ENCODE peak calls at places on chromosome X, in four cellular contexts. H is brain microvascular endothelial cell, Z is omental fat pad, P is AG08396. X is an unnamed sample.

GRCh38 chrX:132940727-132941162 is 17.7 kb downstream of the HS6ST2 start:
- DNase-seq in H (no peak), Z (no peak), P (no peak), X (no peak)

GRCh38 chrX:11641368-11641767 is 24.4 kb downstream of the ARHGAP6 start:
- DNase-seq in H (no peak), Z (no peak), P (no peak), X (no peak)

GRCh38 chrX:2445662-2446623 is 54.8 kb downstream of the DHRSX start:
- DNase-seq in H (no peak), Z (no peak), P (no peak), X (no peak)

GRCh38 chrX:132031867-132032266 is 8.8 kb downstream of the STK26 start:
- DNase-seq in H (no peak), Z (no peak), P (no peak), X (no peak)

GRCh38 chrX:123807825-123808416 is 51.9 kb upstream of the XIAP start:
- DNase-seq in H (no peak), Z (no peak), P (no peak), X (no peak)

GRCh38 chrX:130330706-130331105 is 9.0 kb upstream of the SLC25A14 start:
- DNase-seq in H (peak), Z (no peak), P (peak), X (peak)

GRCh38 chrX:49991718-49992117 is 69.3 kb downstream of the CLCN5 start:
- DNase-seq in H (no peak), Z (no peak), P (no peak), X (no peak)

GRCh38 chrX:10755477-10756334 is 135.3 kb upstream of the MID1 start:
- DNase-seq in H (peak), Z (no peak), P (peak), X (no peak)

GRCh38 chrX:21738145-21738949 is 19.6 kb downstream of the SMPX start:
- DNase-seq in H (no peak), Z (no peak), P (peak), X (no peak)

GRCh38 chrX:76279007-76279406 is 106.1 kb downstream of the PBDC1 start:
- DNase-seq in H (peak), Z (no peak), P (peak), X (peak)

GRCh38 chrX:39149761-39150160 is 348.5 kb downstream of the MID1IP1 start:
- DNase-seq in H (peak), Z (peak), P (peak), X (no peak)

GRCh38 chrX:154750301-154751120 is at the start of gene GAB3:
- DNase-seq in H (no peak), Z (no peak), P (no peak), X (no peak)

GRCh38 chrX:110003167-110004156 is 548 bp downstream of the TMEM164 start:
- DNase-seq in H (no peak), Z (no peak), P (peak), X (no peak)

GRCh38 chrX:47595701-47596655 is 13.7 kb downstream of the TIMP1 start:
- DNase-seq in H (peak), Z (no peak), P (no peak), X (no peak)

GRCh38 chrX:103386332-103386731 is 10.0 kb downstream of the BEX3 start:
- DNase-seq in H (no peak), Z (no peak), P (no peak), X (no peak)

GRCh38 chrX:74923942-74924448 is 1.3 kb downstream of the NEXMIF start:
- DNase-seq in H (no peak), Z (no peak), P (no peak), X (no peak)